ENCODE peak calls at places on chromosomes 3 and 15, in four cellular contexts. V is ovary, M is HL-60, G is H9. P is an unnamed sample. For H3K27me3, the result is how much of the 10 kb centered on the place peaks cover.

GRCh38 chr3:84136425-84136824 is 822.4 kb upstream of the CADM2 start:
- DNase-seq in V (no peak), M (no peak), G (no peak), P (no peak)

GRCh38 chr3:107681385-107681784 is 158.6 kb downstream of the BBX start:
- DNase-seq in V (no peak), M (no peak), G (no peak), P (no peak)

GRCh38 chr15:86624261-86625036 is 544.8 kb downstream of the AGBL1 start:
- DNase-seq in V (no peak), M (no peak), G (peak), P (peak)

GRCh38 chr3:49017229-49017615 is 1.2 kb downstream of the DALRD3 start:
- DNase-seq in V (no peak), M (no peak), G (no peak), P (no peak)

GRCh38 chr15:92619380-92620101 is 36.0 kb downstream of the FAM174B start:
- DNase-seq in V (peak), M (no peak), G (no peak), P (no peak)

GRCh38 chr3:114650808-114651207 is 357.0 kb downstream of the TIGIT start:
- DNase-seq in V (no peak), M (no peak), G (no peak), P (no peak)

GRCh38 chr3:181793006-181793405 is 81.3 kb downstream of the SOX2 start:
- DNase-seq in V (no peak), M (no peak), G (no peak), P (no peak)

GRCh38 chr3:33105341-33105943 is 8.4 kb upstream of the CRTAP start:
- DNase-seq in V (no peak), M (no peak), G (no peak), P (no peak)

GRCh38 chr3:157494581-157495281 is 8.5 kb downstream of the VEPH1 start:
- DNase-seq in V (no peak), M (no peak), G (no peak), P (no peak)

GRCh38 chr3:126117786-126118185 is 33.9 kb upstream of the SLC41A3 start:
- DNase-seq in V (peak), M (no peak), G (peak), P (no peak)

GRCh38 chr3:98971183-98971681 is 69.7 kb upstream of the DCBLD2 start:
- DNase-seq in V (no peak), M (no peak), G (no peak), P (no peak)

GRCh38 chr3:98593046-98593936 is at the start of gene CPOX:
- DNase-seq in V (peak), M (peak), G (peak), P (peak)

GRCh38 chr3:185784317-185784716 is 40.5 kb downstream of the IGF2BP2 start:
- DNase-seq in V (no peak), M (no peak), G (no peak), P (no peak)

GRCh38 chr15:75921732-75922703 is 18.3 kb downstream of the FBXO22 start:
- DNase-seq in V (peak), M (no peak), G (no peak), P (peak)

GRCh38 chr3:105594219-105594618 is 227.5 kb downstream of the ALCAM start:
- DNase-seq in V (no peak), M (no peak), G (no peak), P (no peak)

GRCh38 chr3:136954980-136955780 is 2.6 kb upstream of the IL20RB start:
- DNase-seq in V (no peak), M (no peak), G (no peak), P (no peak)

GRCh38 chr3:72319202-72320095 is 528.8 kb downstream of the SHQ1 start:
- DNase-seq in V (no peak), M (no peak), G (no peak), P (no peak)

GRCh38 chr15:74426404-74427281 is 7.1 kb downstream of the SEMA7A start:
- DNase-seq in V (no peak), M (no peak), G (no peak), P (no peak)
- H3K27ac ChIP-seq in V (no peak), M (no peak), G (no peak), P (peak)

GRCh38 chr3:27715863-27716262 is 6.3 kb downstream of the EOMES start:
- DNase-seq in V (no peak), M (no peak), G (no peak), P (no peak)

GRCh38 chr3:27713435-27713880 is 8.7 kb downstream of the EOMES start:
- DNase-seq in V (no peak), M (no peak), G (peak), P (no peak)

GRCh38 chr3:27714101-27714526 is 8.0 kb downstream of the EOMES start:
- DNase-seq in V (no peak), M (no peak), G (peak), P (no peak)

GRCh38 chr3:27715454-27715806 is 6.7 kb downstream of the EOMES start:
- DNase-seq in V (no peak), M (no peak), G (peak), P (no peak)

DNA sequence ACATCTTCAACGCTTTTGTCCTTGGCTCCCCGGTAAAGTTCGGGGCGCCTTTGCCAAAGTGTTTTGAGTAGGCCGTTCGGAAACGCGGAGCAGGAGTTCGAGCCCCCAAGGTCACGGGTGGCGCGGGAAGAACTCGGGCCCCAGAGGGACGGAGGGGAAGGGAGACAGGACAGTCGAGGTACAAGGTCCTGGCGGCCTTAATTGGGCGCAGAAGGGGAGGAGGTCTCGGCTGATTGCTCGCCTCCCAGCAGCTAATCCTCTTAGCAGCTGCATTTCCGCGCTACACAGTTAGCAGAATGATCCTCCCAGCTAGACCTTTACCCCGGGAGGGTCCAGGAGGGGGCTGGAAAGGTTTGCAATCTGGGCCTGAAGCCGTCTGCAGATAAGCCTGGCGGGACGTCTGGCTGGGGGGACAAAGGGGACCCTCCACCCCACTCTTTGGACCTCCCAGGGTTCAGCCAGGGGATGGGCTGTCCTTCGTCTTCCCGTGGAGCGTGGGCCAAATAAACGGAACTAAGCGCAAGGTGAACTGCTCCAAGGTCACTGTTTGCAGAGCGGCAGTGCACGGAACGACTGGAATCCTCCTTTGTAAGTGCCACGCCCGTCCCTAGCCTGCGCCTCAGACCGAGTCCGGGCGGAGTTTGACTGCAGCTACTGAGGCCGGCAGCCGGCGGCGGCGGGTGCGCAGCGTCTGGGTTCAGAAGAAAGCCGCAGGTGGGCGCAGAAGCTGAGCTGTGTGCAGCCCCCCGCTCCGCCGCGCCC is 7.2 kb downstream of the EOMES start:
- DNase-seq in V (no peak), M (no peak), G (peak), P (peak)
- H3K27me3 ChIP-seq in V (under half), M (half or more), G (half or more), P (half or more)

DNA sequence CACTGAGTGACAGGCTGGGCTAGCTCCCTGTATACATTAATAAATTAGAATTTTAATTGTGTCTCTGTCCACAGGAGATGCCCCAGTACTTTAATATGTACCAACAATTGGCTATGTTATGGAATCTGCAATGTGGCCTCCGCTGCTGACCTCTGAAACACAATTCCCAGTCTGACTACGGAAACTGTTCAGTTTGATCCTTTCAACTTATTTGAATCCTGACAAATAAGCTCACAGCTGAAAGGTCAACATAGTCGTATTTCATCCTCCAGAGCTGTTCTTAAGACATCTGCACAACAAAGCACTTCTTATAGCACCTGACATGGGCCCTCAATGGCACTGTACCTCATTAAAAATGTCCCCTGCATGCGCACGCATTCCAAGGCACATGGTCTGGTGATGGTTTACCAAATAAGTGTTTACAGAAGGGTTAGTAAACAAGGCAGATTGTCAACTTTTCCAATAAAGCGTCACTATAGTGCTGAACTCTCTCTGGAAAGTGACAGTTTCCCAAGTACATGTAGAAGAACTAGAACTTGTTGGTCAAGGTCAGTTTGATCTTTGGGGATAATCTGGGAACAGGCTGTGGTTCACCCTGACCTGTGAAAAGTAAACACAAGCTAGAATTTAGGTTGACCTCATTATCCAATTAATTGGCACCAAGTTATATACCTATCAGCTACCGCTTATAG is 472.9 kb downstream of the FOXP1 start:
- DNase-seq in V (no peak), M (no peak), G (no peak), P (no peak)
- H3K27ac ChIP-seq in V (no peak), M (no peak), G (no peak), P (no peak)

GRCh38 chr3:45021936-45022335 is 4.2 kb upstream of the CLEC3B start:
- DNase-seq in V (no peak), M (no peak), G (no peak), P (no peak)
- H3K27me3 ChIP-seq in V (under half), M (under half), G (under half), P (under half)

GRCh38 chr15:87764461-87765236 is 491.9 kb downstream of the NTRK3 start:
- DNase-seq in V (no peak), M (no peak), G (no peak), P (peak)
- H3K27ac ChIP-seq in V (no peak), M (no peak), G (no peak), P (peak)

GRCh38 chr3:13874891-13875290 is 5.0 kb downstream of the WNT7A start:
- DNase-seq in V (no peak), M (no peak), G (no peak), P (no peak)
- H3K27me3 ChIP-seq in V (under half), M (under half), G (under half), P (half or more)

DNA sequence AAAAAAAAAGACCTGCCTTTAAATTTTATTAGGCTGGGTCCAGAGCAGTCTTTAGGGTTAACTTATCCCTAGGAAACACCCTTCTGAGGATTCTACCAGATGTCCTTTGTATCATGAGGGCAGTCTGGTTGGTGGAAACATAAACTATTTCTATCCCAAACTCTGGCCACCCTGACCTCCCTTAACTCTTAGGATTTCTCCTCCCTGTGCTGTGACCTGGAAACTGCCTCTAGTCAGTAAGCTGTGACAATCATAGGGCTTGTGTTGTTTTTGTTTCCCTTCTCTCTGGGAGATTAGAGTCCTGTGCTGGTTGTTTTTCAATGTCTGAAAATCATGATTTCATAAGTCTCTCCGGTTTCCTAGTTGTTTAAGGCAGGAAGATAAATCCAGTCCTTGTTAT is 78.1 kb downstream of the TNFAIP8L3 start:
- DNase-seq in V (no peak), M (no peak), G (no peak), P (no peak)
- H3K27ac ChIP-seq in V (no peak), M (no peak), G (no peak), P (no peak)

GRCh38 chr3:41649129-41649739 is 312.7 kb downstream of the ULK4 start:
- DNase-seq in V (no peak), M (no peak), G (no peak), P (no peak)
- H3K27me3 ChIP-seq in V (under half), M (under half), G (under half), P (under half)

P was measured in WERI-Rb-1.